ENCODE peak calls at places on chromosomes 11 and 22, in ten cellular contexts. One of them, this sample, is unnamed.

GRCh38 chr11:96412761-96413381 is 23.1 kb downstream of the JRKL start:
- DNase-seq in HTR-8/SVneo: no peak
- DNase-seq in NCI-H1105 treated with DMSO at 0.1 percent for 48 hours: no peak
- DNase-seq in ELF-1: no peak
- DNase-seq in smooth muscle cell of the brain vasculature: no peak
- DNase-seq in iris pigment epithelial cell: no peak
- DNase-seq in A172: no peak
- DNase-seq in PC-9: no peak
- DNase-seq in BE2C: no peak
- DNase-seq in chondrocyte: no peak
- DNase-seq in this sample: no peak

GRCh38 chr11:17703951-17704350 is 15.4 kb upstream of the MYOD1 start:
- DNase-seq in HTR-8/SVneo: no peak
- DNase-seq in NCI-H1105 treated with DMSO at 0.1 percent for 48 hours: no peak
- DNase-seq in ELF-1: no peak
- DNase-seq in smooth muscle cell of the brain vasculature: no peak
- DNase-seq in iris pigment epithelial cell: peak; percentile 53
- DNase-seq in A172: peak; percentile 53
- DNase-seq in PC-9: no peak
- DNase-seq in BE2C: no peak
- DNase-seq in chondrocyte: no peak
- DNase-seq in this sample: no peak

GRCh38 chr11:62548545-62549335 is 2.1 kb upstream of the AHNAK start:
- DNase-seq in HTR-8/SVneo: no peak
- DNase-seq in NCI-H1105 treated with DMSO at 0.1 percent for 48 hours: no peak
- DNase-seq in ELF-1: no peak
- DNase-seq in smooth muscle cell of the brain vasculature: no peak
- DNase-seq in iris pigment epithelial cell: no peak
- DNase-seq in A172: peak; percentile 30
- DNase-seq in PC-9: peak; percentile 47
- DNase-seq in BE2C: no peak
- DNase-seq in chondrocyte: no peak
- DNase-seq in this sample: no peak

GRCh38 chr11:76284161-76284560 is 77.9 kb upstream of the WNT11 start:
- DNase-seq in HTR-8/SVneo: no peak
- DNase-seq in NCI-H1105 treated with DMSO at 0.1 percent for 48 hours: no peak
- DNase-seq in ELF-1: peak; percentile 74
- DNase-seq in smooth muscle cell of the brain vasculature: no peak
- DNase-seq in iris pigment epithelial cell: no peak
- DNase-seq in A172: no peak
- DNase-seq in PC-9: no peak
- DNase-seq in BE2C: no peak
- DNase-seq in chondrocyte: no peak
- DNase-seq in this sample: no peak

GRCh38 chr22:46731246-46732040 is 6.6 kb downstream of the CERK start:
- DNase-seq in HTR-8/SVneo: no peak
- DNase-seq in NCI-H1105 treated with DMSO at 0.1 percent for 48 hours: peak; percentile 88
- DNase-seq in ELF-1: peak; percentile 63
- DNase-seq in smooth muscle cell of the brain vasculature: no peak
- DNase-seq in iris pigment epithelial cell: peak; percentile 19
- DNase-seq in A172: no peak
- DNase-seq in PC-9: no peak
- DNase-seq in BE2C: peak; percentile 64
- DNase-seq in chondrocyte: no peak
- DNase-seq in this sample: no peak

GRCh38 chr22:37777122-37777687 is 30.5 kb upstream of the GCAT start:
- DNase-seq in HTR-8/SVneo: no peak
- DNase-seq in NCI-H1105 treated with DMSO at 0.1 percent for 48 hours: peak; percentile 14
- DNase-seq in ELF-1: peak; percentile 84
- DNase-seq in smooth muscle cell of the brain vasculature: no peak
- DNase-seq in iris pigment epithelial cell: peak; percentile 55
- DNase-seq in A172: peak; percentile 78
- DNase-seq in PC-9: peak; percentile 100
- DNase-seq in BE2C: peak; percentile 45
- DNase-seq in chondrocyte: no peak
- DNase-seq in this sample: no peak

GRCh38 chr22:21642584-21643448 is 714 bp downstream of the SDF2L1 start:
- DNase-seq in HTR-8/SVneo: no peak
- DNase-seq in NCI-H1105 treated with DMSO at 0.1 percent for 48 hours: peak; percentile 61
- DNase-seq in ELF-1: peak; percentile 85
- DNase-seq in smooth muscle cell of the brain vasculature: no peak
- DNase-seq in iris pigment epithelial cell: peak; percentile 50
- DNase-seq in A172: no peak
- DNase-seq in PC-9: peak; percentile 37
- DNase-seq in BE2C: peak; percentile 82
- DNase-seq in chondrocyte: no peak
- DNase-seq in this sample: no peak

GRCh38 chr11:7551571-7551970 is 37.8 kb downstream of the PPFIBP2 start:
- DNase-seq in HTR-8/SVneo: peak; percentile 24
- DNase-seq in NCI-H1105 treated with DMSO at 0.1 percent for 48 hours: no peak
- DNase-seq in ELF-1: no peak
- DNase-seq in smooth muscle cell of the brain vasculature: no peak
- DNase-seq in iris pigment epithelial cell: peak; percentile 82
- DNase-seq in A172: no peak
- DNase-seq in PC-9: peak; percentile 77
- DNase-seq in BE2C: no peak
- DNase-seq in chondrocyte: no peak
- DNase-seq in this sample: no peak

GRCh38 chr11:132913295-132913694 is 619.0 kb downstream of the OPCML start:
- DNase-seq in HTR-8/SVneo: no peak
- DNase-seq in NCI-H1105 treated with DMSO at 0.1 percent for 48 hours: no peak
- DNase-seq in ELF-1: no peak
- DNase-seq in smooth muscle cell of the brain vasculature: no peak
- DNase-seq in iris pigment epithelial cell: no peak
- DNase-seq in A172: no peak
- DNase-seq in PC-9: no peak
- DNase-seq in BE2C: no peak
- DNase-seq in chondrocyte: no peak
- DNase-seq in this sample: no peak

GRCh38 chr11:124918950-124919349 is at the start of gene HEPN1:
- DNase-seq in HTR-8/SVneo: no peak
- DNase-seq in NCI-H1105 treated with DMSO at 0.1 percent for 48 hours: no peak
- DNase-seq in ELF-1: no peak
- DNase-seq in smooth muscle cell of the brain vasculature: no peak
- DNase-seq in iris pigment epithelial cell: no peak
- DNase-seq in A172: no peak
- DNase-seq in PC-9: no peak
- DNase-seq in BE2C: no peak
- DNase-seq in chondrocyte: no peak
- DNase-seq in this sample: no peak

GRCh38 chr11:93717501-93717900 is 23.8 kb downstream of the TAF1D start:
- DNase-seq in HTR-8/SVneo: no peak
- DNase-seq in NCI-H1105 treated with DMSO at 0.1 percent for 48 hours: no peak
- DNase-seq in ELF-1: no peak
- DNase-seq in smooth muscle cell of the brain vasculature: no peak
- DNase-seq in iris pigment epithelial cell: no peak
- DNase-seq in A172: no peak
- DNase-seq in PC-9: no peak
- DNase-seq in BE2C: no peak
- DNase-seq in chondrocyte: no peak
- DNase-seq in this sample: no peak

GRCh38 chr11:61587541-61587941 is 6.7 kb upstream of the SYT7 start:
- DNase-seq in HTR-8/SVneo: no peak
- DNase-seq in NCI-H1105 treated with DMSO at 0.1 percent for 48 hours: no peak
- DNase-seq in ELF-1: peak; percentile 68
- DNase-seq in smooth muscle cell of the brain vasculature: no peak
- DNase-seq in iris pigment epithelial cell: peak; percentile 33
- DNase-seq in A172: no peak
- DNase-seq in PC-9: no peak
- DNase-seq in BE2C: no peak
- DNase-seq in chondrocyte: no peak
- DNase-seq in this sample: no peak

GRCh38 chr11:45193695-45194094 is 47.3 kb downstream of the PRDM11 start:
- DNase-seq in HTR-8/SVneo: no peak
- DNase-seq in NCI-H1105 treated with DMSO at 0.1 percent for 48 hours: no peak
- DNase-seq in ELF-1: no peak
- DNase-seq in smooth muscle cell of the brain vasculature: no peak
- DNase-seq in iris pigment epithelial cell: no peak
- DNase-seq in A172: no peak
- DNase-seq in PC-9: no peak
- DNase-seq in BE2C: no peak
- DNase-seq in chondrocyte: no peak
- DNase-seq in this sample: no peak

GRCh38 chr11:11381471-11382100 is 28.5 kb upstream of the CSNK2A3 start:
- DNase-seq in HTR-8/SVneo: no peak
- DNase-seq in NCI-H1105 treated with DMSO at 0.1 percent for 48 hours: no peak
- DNase-seq in ELF-1: no peak
- DNase-seq in smooth muscle cell of the brain vasculature: no peak
- DNase-seq in iris pigment epithelial cell: no peak
- DNase-seq in A172: no peak
- DNase-seq in PC-9: no peak
- DNase-seq in BE2C: no peak
- DNase-seq in chondrocyte: no peak
- DNase-seq in this sample: no peak

GRCh38 chr11:34997872-34998548 is 81.6 kb downstream of the PDHX start:
- DNase-seq in HTR-8/SVneo: no peak
- DNase-seq in NCI-H1105 treated with DMSO at 0.1 percent for 48 hours: peak; percentile 25
- DNase-seq in ELF-1: no peak
- DNase-seq in smooth muscle cell of the brain vasculature: no peak
- DNase-seq in iris pigment epithelial cell: no peak
- DNase-seq in A172: peak; percentile 47
- DNase-seq in PC-9: peak; percentile 71
- DNase-seq in BE2C: no peak
- DNase-seq in chondrocyte: no peak
- DNase-seq in this sample: peak; percentile 38

GRCh38 chr11:116513894-116514293 is 258.9 kb downstream of the BUD13 start:
- DNase-seq in HTR-8/SVneo: peak; percentile 34
- DNase-seq in NCI-H1105 treated with DMSO at 0.1 percent for 48 hours: no peak
- DNase-seq in ELF-1: peak; percentile 69
- DNase-seq in smooth muscle cell of the brain vasculature: no peak
- DNase-seq in iris pigment epithelial cell: peak; percentile 25
- DNase-seq in A172: peak; percentile 5
- DNase-seq in PC-9: no peak
- DNase-seq in BE2C: peak; percentile 33
- DNase-seq in chondrocyte: no peak
- DNase-seq in this sample: no peak

GRCh38 chr22:37077802-37078448 is 26.4 kb downstream of the KCTD17 start:
- DNase-seq in HTR-8/SVneo: peak; percentile 56
- DNase-seq in NCI-H1105 treated with DMSO at 0.1 percent for 48 hours: peak; percentile 28
- DNase-seq in ELF-1: peak; percentile 84
- DNase-seq in smooth muscle cell of the brain vasculature: peak; percentile 10
- DNase-seq in iris pigment epithelial cell: peak; percentile 33
- DNase-seq in A172: peak; percentile 4
- DNase-seq in PC-9: no peak
- DNase-seq in BE2C: peak; percentile 81
- DNase-seq in chondrocyte: no peak
- DNase-seq in this sample: no peak

GRCh38 chr22:31818481-31819392 is 64.9 kb downstream of the DEPDC5 start:
- DNase-seq in HTR-8/SVneo: no peak
- DNase-seq in NCI-H1105 treated with DMSO at 0.1 percent for 48 hours: no peak
- DNase-seq in ELF-1: peak; percentile 4
- DNase-seq in smooth muscle cell of the brain vasculature: no peak
- DNase-seq in iris pigment epithelial cell: peak; percentile 69
- DNase-seq in A172: peak; percentile 43
- DNase-seq in PC-9: no peak
- DNase-seq in BE2C: no peak
- DNase-seq in chondrocyte: no peak
- DNase-seq in this sample: no peak

GRCh38 chr11:65425971-65426838 is 3.6 kb downstream of the NEAT1 start:
- DNase-seq in HTR-8/SVneo: no peak
- DNase-seq in NCI-H1105 treated with DMSO at 0.1 percent for 48 hours: no peak
- DNase-seq in ELF-1: no peak
- DNase-seq in smooth muscle cell of the brain vasculature: no peak
- DNase-seq in iris pigment epithelial cell: peak; percentile 80
- DNase-seq in A172: peak; percentile 47
- DNase-seq in PC-9: peak; percentile 97
- DNase-seq in BE2C: no peak
- DNase-seq in chondrocyte: no peak
- DNase-seq in this sample: peak; percentile 78

GRCh38 chr11:76653674-76654309 is 16.8 kb downstream of the LRRC32 start:
- DNase-seq in HTR-8/SVneo: no peak
- DNase-seq in NCI-H1105 treated with DMSO at 0.1 percent for 48 hours: no peak
- DNase-seq in ELF-1: no peak
- DNase-seq in smooth muscle cell of the brain vasculature: peak; percentile 50
- DNase-seq in iris pigment epithelial cell: peak; percentile 65
- DNase-seq in A172: no peak
- DNase-seq in PC-9: no peak
- DNase-seq in BE2C: no peak
- DNase-seq in chondrocyte: peak; percentile 58
- DNase-seq in this sample: no peak

GRCh38 chr22:37559901-37560681 is at the start of gene CDC42EP1:
- DNase-seq in HTR-8/SVneo: peak; percentile 31
- DNase-seq in NCI-H1105 treated with DMSO at 0.1 percent for 48 hours: no peak
- DNase-seq in ELF-1: peak; percentile 59
- DNase-seq in smooth muscle cell of the brain vasculature: no peak
- DNase-seq in iris pigment epithelial cell: peak; percentile 55
- DNase-seq in A172: no peak
- DNase-seq in PC-9: peak; percentile 70
- DNase-seq in BE2C: peak; percentile 33
- DNase-seq in chondrocyte: no peak
- DNase-seq in this sample: peak; percentile 58

GRCh38 chr11:117818036-117818858 is 6.3 kb downstream of the FXYD2 start:
- DNase-seq in HTR-8/SVneo: no peak
- DNase-seq in NCI-H1105 treated with DMSO at 0.1 percent for 48 hours: no peak
- DNase-seq in ELF-1: no peak
- DNase-seq in smooth muscle cell of the brain vasculature: no peak
- DNase-seq in iris pigment epithelial cell: peak; percentile 81
- DNase-seq in A172: peak; percentile 45
- DNase-seq in PC-9: no peak
- DNase-seq in BE2C: no peak
- DNase-seq in chondrocyte: peak; percentile 44
- DNase-seq in this sample: no peak

GRCh38 chr11:108498046-108498815 is at the start of gene POGLUT3:
- DNase-seq in HTR-8/SVneo: peak; percentile 69
- DNase-seq in NCI-H1105 treated with DMSO at 0.1 percent for 48 hours: peak; percentile 74
- DNase-seq in ELF-1: peak; percentile 67
- DNase-seq in smooth muscle cell of the brain vasculature: peak; percentile 21
- DNase-seq in iris pigment epithelial cell: peak; percentile 38
- DNase-seq in A172: peak; percentile 25
- DNase-seq in PC-9: no peak
- DNase-seq in BE2C: peak; percentile 51
- DNase-seq in chondrocyte: peak; percentile 88
- DNase-seq in this sample: peak; percentile 10

GRCh38 chr11:9269492-9270030 is 4.4 kb upstream of the DENND5A start:
- DNase-seq in HTR-8/SVneo: no peak
- DNase-seq in NCI-H1105 treated with DMSO at 0.1 percent for 48 hours: no peak
- DNase-seq in ELF-1: no peak
- DNase-seq in smooth muscle cell of the brain vasculature: no peak
- DNase-seq in iris pigment epithelial cell: no peak
- DNase-seq in A172: no peak
- DNase-seq in PC-9: no peak
- DNase-seq in BE2C: no peak
- DNase-seq in chondrocyte: peak; percentile 36
- DNase-seq in this sample: no peak

GRCh38 chr11:113189909-113190667 is 124.3 kb upstream of the TTC12 start:
- DNase-seq in HTR-8/SVneo: peak; percentile 3
- DNase-seq in NCI-H1105 treated with DMSO at 0.1 percent for 48 hours: no peak
- DNase-seq in ELF-1: peak; percentile 29
- DNase-seq in smooth muscle cell of the brain vasculature: no peak
- DNase-seq in iris pigment epithelial cell: peak; percentile 92
- DNase-seq in A172: peak; percentile 92
- DNase-seq in PC-9: peak; percentile 89
- DNase-seq in BE2C: no peak
- DNase-seq in chondrocyte: no peak
- DNase-seq in this sample: no peak

GRCh38 chr11:2138436-2139117 is 612 bp downstream of the IGF2 start:
- DNase-seq in HTR-8/SVneo: no peak
- DNase-seq in NCI-H1105 treated with DMSO at 0.1 percent for 48 hours: peak; percentile 38
- DNase-seq in ELF-1: no peak
- DNase-seq in smooth muscle cell of the brain vasculature: no peak
- DNase-seq in iris pigment epithelial cell: peak; percentile 37
- DNase-seq in A172: no peak
- DNase-seq in PC-9: no peak
- DNase-seq in BE2C: no peak
- DNase-seq in chondrocyte: no peak
- DNase-seq in this sample: no peak

GRCh38 chr22:26339755-26340154 is 89.3 kb upstream of the ASPHD2 start:
- DNase-seq in HTR-8/SVneo: no peak
- DNase-seq in NCI-H1105 treated with DMSO at 0.1 percent for 48 hours: no peak
- DNase-seq in ELF-1: no peak
- DNase-seq in smooth muscle cell of the brain vasculature: no peak
- DNase-seq in iris pigment epithelial cell: no peak
- DNase-seq in A172: no peak
- DNase-seq in PC-9: no peak
- DNase-seq in BE2C: no peak
- DNase-seq in chondrocyte: no peak
- DNase-seq in this sample: peak; percentile 10

GRCh38 chr22:48849513-48849912 is 978.2 kb downstream of the BRD1 start:
- DNase-seq in HTR-8/SVneo: no peak
- DNase-seq in NCI-H1105 treated with DMSO at 0.1 percent for 48 hours: no peak
- DNase-seq in ELF-1: no peak
- DNase-seq in smooth muscle cell of the brain vasculature: no peak
- DNase-seq in iris pigment epithelial cell: no peak
- DNase-seq in A172: no peak
- DNase-seq in PC-9: no peak
- DNase-seq in BE2C: no peak
- DNase-seq in chondrocyte: peak; percentile 55
- DNase-seq in this sample: no peak